ENCODE peak calls at places on chromosomes 13 and 19, in eight cellular contexts. R is cardiac septum, L is lower leg skin, S is NCI-H774, D is brain microvascular endothelial cell, I is cardiac fibroblast, B is upper lobe of right lung, H is progenitor cell of endocrine pancreas. Q is an unnamed sample.

GRCh38 chr13:44141725-44142539 is 231.7 kb upstream of the SERP2 start:
- DNase-seq in R (peak; percentile 100), L (peak; percentile 96), S (peak; percentile 84), D (peak; percentile 93), I (peak; percentile 98), B (peak; percentile 99), H (peak; percentile 100), Q (peak; percentile 89)

GRCh38 chr19:14804755-14805154 is 26.4 kb upstream of the ADGRE2 start:
- DNase-seq in R (no peak), L (no peak), S (no peak), D (no peak), I (no peak), B (no peak), H (no peak), Q (no peak)

GRCh38 chr19:10812902-10813404 is 23.1 kb downstream of the TMED1 start:
- DNase-seq in R (peak; percentile 87), L (peak; percentile 36), S (no peak), D (peak; percentile 93), I (peak; percentile 95), B (no peak), H (no peak), Q (no peak)

GRCh38 chr13:113413178-113413897 is 40.0 kb downstream of the ADPRHL1 start:
- DNase-seq in R (no peak), L (no peak), S (no peak), D (no peak), I (no peak), B (peak; percentile 57), H (no peak), Q (no peak)

GRCh38 chr19:33064117-33064777 is 441 bp downstream of the RHPN2 start:
- DNase-seq in R (no peak), L (no peak), S (peak; percentile 28), D (no peak), I (no peak), B (peak; percentile 83), H (peak; percentile 59), Q (peak; percentile 15)

GRCh38 chr19:21740559-21740958 is 26.8 kb downstream of the ZNF100 start:
- DNase-seq in R (no peak), L (no peak), S (no peak), D (no peak), I (no peak), B (no peak), H (no peak), Q (no peak)

GRCh38 chr13:27353166-27353583 is 71.2 kb upstream of the GTF3A start:
- DNase-seq in R (no peak), L (no peak), S (no peak), D (peak; percentile 36), I (peak; percentile 37), B (no peak), H (no peak), Q (peak; percentile 15)

GRCh38 chr19:5361407-5361806 is 20.8 kb upstream of the PTPRS start:
- DNase-seq in R (no peak), L (no peak), S (no peak), D (no peak), I (no peak), B (no peak), H (no peak), Q (no peak)

GRCh38 chr19:5985098-5985783 is 7.3 kb upstream of the RANBP3 start:
- DNase-seq in R (no peak), L (no peak), S (no peak), D (peak; percentile 46), I (peak; percentile 82), B (no peak), H (no peak), Q (no peak)

GRCh38 chr13:27120811-27121210 is 50.8 kb downstream of the USP12 start:
- DNase-seq in R (no peak), L (no peak), S (no peak), D (no peak), I (no peak), B (no peak), H (no peak), Q (no peak)

GRCh38 chr19:48772503-48772953 is 17.2 kb downstream of the FGF21 start:
- DNase-seq in R (no peak), L (peak; percentile 64), S (no peak), D (no peak), I (no peak), B (no peak), H (no peak), Q (no peak)

GRCh38 chr19:12580180-12580694 is 29.0 kb upstream of the ZNF564 start:
- DNase-seq in R (no peak), L (no peak), S (no peak), D (peak; percentile 16), I (peak; percentile 11), B (no peak), H (no peak), Q (no peak)

GRCh38 chr19:32675720-32676185 is at the start of gene RGS9BP:
- DNase-seq in R (peak; percentile 88), L (peak; percentile 75), S (peak; percentile 68), D (peak; percentile 39), I (peak; percentile 80), B (peak; percentile 93), H (peak; percentile 26), Q (peak; percentile 73)

GRCh38 chr19:49264258-49264657 is 60.7 kb downstream of the SLC6A16 start:
- DNase-seq in R (no peak), L (no peak), S (no peak), D (no peak), I (no peak), B (no peak), H (no peak), Q (no peak)

GRCh38 chr19:57282011-57282636 is 1.8 kb downstream of the ZNF460 start:
- DNase-seq in R (no peak), L (no peak), S (no peak), D (no peak), I (no peak), B (no peak), H (no peak), Q (no peak)

GRCh38 chr19:48400018-48400742 is 6.7 kb downstream of the GRIN2D start:
- DNase-seq in R (no peak), L (no peak), S (peak; percentile 82), D (peak; percentile 88), I (peak; percentile 70), B (no peak), H (no peak), Q (no peak)

GRCh38 chr19:3492919-3493318 is 7.6 kb downstream of the DOHH start:
- DNase-seq in R (no peak), L (no peak), S (no peak), D (no peak), I (no peak), B (no peak), H (no peak), Q (no peak)